ENCODE peak calls at places on chromosomes 3 and 15, in five cellular contexts. G is Panc1, N is GM06990, H is right cardiac atrium, I is vagina. L is an unnamed sample.

GRCh38 chr3:61530355-61530754 is 31.0 kb upstream of the PTPRG start:
- DNase-seq in G (no peak), N (no peak), I (no peak), H (no peak), L (no peak)

GRCh38 chr3:125351814-125352456 is 23.2 kb downstream of the ZNF148 start:
- DNase-seq in H (no peak), G (no peak), I (no peak), N (peak), L (no peak)

GRCh38 chr15:42726114-42726513 is 10.8 kb downstream of the CDAN1 start:
- DNase-seq in G (no peak), I (no peak), N (no peak), H (no peak), L (no peak)

GRCh38 chr3:97996988-97997387 is 24.8 kb upstream of the RIOX2 start:
- DNase-seq in G (no peak), I (no peak), H (no peak), N (no peak), L (no peak)

GRCh38 chr3:156892701-156893100 is 66.5 kb downstream of the LEKR1 start:
- DNase-seq in H (no peak), N (no peak), I (no peak), G (no peak), L (no peak)

GRCh38 chr3:128620268-128620691 is 30.3 kb downstream of the RPN1 start:
- DNase-seq in G (no peak), N (no peak), I (no peak), H (no peak), L (no peak)

GRCh38 chr3:160851629-160852210 is 95.7 kb downstream of the PPM1L start:
- DNase-seq in G (no peak), I (no peak), H (no peak), N (no peak), L (no peak)

GRCh38 chr3:48960841-48961413 is 29.1 kb upstream of the P4HTM start:
- DNase-seq in I (no peak), H (no peak), G (no peak), N (no peak), L (no peak)

GRCh38 chr3:133531981-133532380 is 41.5 kb upstream of the CDV3 start:
- DNase-seq in I (no peak), H (no peak), N (no peak), G (no peak), L (no peak)

GRCh38 chr3:128321418-128321817 is 145.3 kb downstream of the DNAJB8 start:
- DNase-seq in G (no peak), I (peak), H (no peak), N (no peak), L (no peak)

GRCh38 chr3:8490079-8490552 is 11.5 kb upstream of the LMCD1 start:
- DNase-seq in G (no peak), I (no peak), H (no peak), N (no peak), L (peak)

GRCh38 chr3:141291610-141292345 is 60.2 kb downstream of the PXYLP1 start:
- DNase-seq in G (no peak), N (no peak), I (no peak), H (no peak), L (no peak)

GRCh38 chr3:22585504-22585903 is 617.6 kb upstream of the UBE2E2 start:
- DNase-seq in I (no peak), H (no peak), N (no peak), G (no peak), L (no peak)

GRCh38 chr15:71341811-71342550 is 226.7 kb downstream of the THSD4 start:
- DNase-seq in G (no peak), H (no peak), I (no peak), N (no peak), L (no peak)

GRCh38 chr3:48678056-48678455 is 7.7 kb downstream of the NCKIPSD start:
- DNase-seq in G (no peak), I (no peak), N (no peak), H (no peak), L (no peak)

GRCh38 chr3:108035751-108036150 is 55.1 kb downstream of the CD47 start:
- DNase-seq in I (no peak), G (no peak), H (no peak), N (no peak), L (no peak)

GRCh38 chr3:191399918-191400317 is 61.0 kb upstream of the PYDC2 start:
- DNase-seq in I (no peak), H (no peak), N (no peak), G (no peak), L (no peak)

GRCh38 chr3:17846466-17846865 is 104.0 kb upstream of the TBC1D5 start:
- DNase-seq in N (no peak), H (no peak), G (no peak), I (no peak), L (no peak)

GRCh38 chr3:94226058-94226457 is 163.2 kb downstream of the NSUN3 start:
- DNase-seq in G (peak), H (no peak), N (no peak), I (no peak), L (no peak)

GRCh38 chr3:155647988-155648591 is 96.8 kb downstream of the PLCH1 start:
- DNase-seq in I (no peak), G (no peak), H (no peak), N (no peak), L (no peak)

GRCh38 chr15:88398011-88398410 is 69.2 kb downstream of the MRPL46 start:
- DNase-seq in G (no peak), I (peak), N (no peak), H (no peak), L (no peak)

GRCh38 chr3:47378869-47379268 is 2.0 kb upstream of the PTPN23 start:
- DNase-seq in H (no peak), I (no peak), G (no peak), N (no peak), L (no peak)
- H3K4me3 ChIP-seq in H (no peak), I (no peak), G (no peak), N (peak), L (no peak)

GRCh38 chr15:57216288-57216687 is 160.0 kb upstream of the CGNL1 start:
- DNase-seq in I (no peak), G (no peak), H (no peak), N (no peak), L (no peak)
- H3K4me3 ChIP-seq in I (no peak), G (no peak), H (no peak), N (no peak), L (no peak)

DNA sequence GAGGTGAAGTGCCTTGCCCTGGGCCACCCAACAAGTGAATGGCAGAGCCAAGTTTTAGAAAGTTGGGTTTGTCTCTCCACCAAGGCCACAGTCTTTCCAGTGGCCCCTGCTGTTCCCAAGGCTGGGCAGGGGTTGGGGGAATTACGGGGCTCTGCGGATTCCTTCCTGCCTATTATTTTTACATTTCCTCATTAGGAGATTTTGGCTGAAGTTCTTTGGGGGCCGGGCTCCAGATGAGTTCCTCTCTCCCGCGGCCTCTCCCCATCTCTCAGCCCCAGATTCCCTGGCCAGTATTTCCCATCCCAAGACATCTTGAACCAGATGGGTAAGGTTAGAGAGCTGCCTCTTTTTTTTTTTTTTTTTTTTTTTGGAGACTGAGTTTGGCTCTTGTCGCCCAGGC is 44.0 kb upstream of the SMAD6 start:
- DNase-seq in H (peak), N (no peak), G (no peak), I (no peak), L (no peak)
- H3K4me3 ChIP-seq in H (no peak), N (no peak), G (no peak), I (no peak), L (no peak)

DNA sequence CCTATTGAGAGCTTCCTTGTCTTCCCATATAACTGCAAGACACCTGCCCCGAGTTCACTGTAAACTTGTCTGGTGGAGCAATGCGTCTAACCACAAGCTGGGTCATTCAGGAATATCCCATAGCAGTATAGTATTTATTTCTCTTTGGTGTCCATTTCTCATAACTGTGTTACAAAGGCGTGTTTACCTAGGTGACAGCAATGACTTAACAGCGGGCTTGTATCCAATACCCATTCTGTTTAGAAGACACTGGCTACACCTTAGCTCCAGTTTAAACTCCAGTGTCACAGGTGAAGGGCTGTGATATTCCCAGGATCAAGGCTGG is 24.3 kb downstream of the ATP10A start:
- DNase-seq in N (no peak), H (no peak), G (no peak), I (no peak), L (no peak)
- H3K4me3 ChIP-seq in N (no peak), H (no peak), G (no peak), I (no peak), L (no peak)

GRCh38 chr15:63598467-63599400 is 1.5 kb downstream of the FBXL22 start:
- DNase-seq in N (no peak), G (no peak), H (peak), I (no peak), L (no peak)

GRCh38 chr15:63600646-63601025 is 3.4 kb downstream of the FBXL22 start:
- DNase-seq in G (no peak), I (no peak), H (peak), N (peak), L (peak)

GRCh38 chr15:63600001-63600645 is 2.9 kb downstream of the FBXL22 start:
- DNase-seq in H (no peak), N (no peak), I (no peak), G (no peak), L (no peak)

GRCh38 chr15:63601026-63601726 is 4.0 kb downstream of the FBXL22 start:
- DNase-seq in I (no peak), H (peak), N (no peak), G (no peak), L (peak)

DNA sequence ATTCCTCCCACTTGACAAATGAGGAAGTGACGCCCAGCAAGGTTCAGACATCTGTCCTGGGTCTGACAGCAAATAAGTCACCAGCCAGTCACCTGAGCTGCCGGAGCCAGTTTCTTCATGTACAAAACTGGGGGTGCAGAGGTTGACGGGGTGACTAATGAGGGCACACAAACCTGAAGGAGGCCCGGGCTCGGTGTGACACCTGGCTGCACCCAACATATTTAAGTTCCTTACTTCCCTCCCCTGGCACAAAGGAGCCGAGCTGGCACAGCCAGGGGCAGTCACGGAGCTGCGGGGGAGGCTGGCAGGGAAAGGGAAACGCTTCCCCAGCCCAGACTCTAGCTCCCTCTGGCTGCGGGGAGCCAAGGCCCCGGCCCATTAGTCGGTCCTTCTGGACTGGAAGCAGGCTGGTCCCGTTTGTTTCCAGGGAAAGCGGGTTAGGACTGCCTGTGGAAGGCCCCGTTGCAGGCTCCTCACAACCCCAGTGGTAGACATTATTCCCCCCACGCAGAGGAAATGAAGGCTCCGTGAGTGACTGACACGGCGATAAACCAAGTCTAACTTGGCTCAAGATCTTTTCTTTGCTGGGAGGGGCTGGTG is 2.3 kb downstream of the FBXL22 start:
- DNase-seq in I (no peak), N (peak), H (peak), G (no peak), L (peak)
- H3K4me3 ChIP-seq in I (peak), N (peak), H (no peak), G (peak), L (peak)